ENCODE peak calls at places on chromosomes 11 and 22, in eight cellular contexts. E is anterior cingulate cortex; T is activated CD4-positive, CD25-positive, alpha-beta regulatory T cell treated with anti-CD3 and anti-CD28 coated beads, Interleukin-2, amount 50 U/mL, for 16 hours; F is hypothalamus; U is B cell; L is aorta; S is activated CD4-positive, alpha-beta T cell treated with anti-CD3 and anti-CD28 coated beads for 48 hours; M is HFF-Myc. R is an unnamed sample.

GRCh38 chr11:84524422-84525051 is 1102.6 kb downstream of the DLG2 start:
- DNase-seq in E (no peak), T (no peak), F (no peak), U (no peak), L (no peak), S (no peak), M (no peak), R (no peak)

GRCh38 chr22:20469110-20469855 is 26.3 kb downstream of the KLHL22 start:
- DNase-seq in E (no peak), T (no peak), F (no peak), U (no peak), L (peak; percentile 34), S (no peak), M (no peak), R (no peak)

GRCh38 chr11:12216542-12217422 is 106.4 kb downstream of the MICAL2 start:
- DNase-seq in E (no peak), T (no peak), F (no peak), U (no peak), L (no peak), S (no peak), M (no peak), R (no peak)

GRCh38 chr11:94786264-94787126 is 18.3 kb downstream of the AMOTL1 start:
- DNase-seq in E (no peak), T (no peak), F (no peak), U (no peak), L (no peak), S (no peak), M (no peak), R (no peak)

GRCh38 chr22:20438678-20439492 is 1.3 kb upstream of the SCARF2 start:
- DNase-seq in E (no peak), T (no peak), F (no peak), U (no peak), L (peak; percentile 79), S (no peak), M (no peak), R (no peak)

GRCh38 chr11:108565653-108566052 is 27.9 kb downstream of the EXPH5 start:
- DNase-seq in E (no peak), T (no peak), F (no peak), U (no peak), L (no peak), S (no peak), M (no peak), R (no peak)

GRCh38 chr11:26847459-26847858 is 125.6 kb upstream of the SLC5A12 start:
- DNase-seq in E (no peak), T (no peak), F (no peak), U (no peak), L (no peak), S (no peak), M (no peak), R (no peak)

GRCh38 chr11:69259072-69259471 is 34.9 kb upstream of the MYEOV start:
- DNase-seq in E (no peak), T (no peak), F (no peak), U (no peak), L (no peak), S (no peak), M (no peak), R (no peak)

GRCh38 chr22:44286673-44287072 is 26.1 kb downstream of the SHISAL1 start:
- DNase-seq in E (no peak), T (no peak), F (no peak), U (no peak), L (no peak), S (no peak), M (no peak), R (no peak)

GRCh38 chr11:132342408-132342807 is 972.0 kb downstream of the NTM start:
- DNase-seq in E (no peak), T (no peak), F (no peak), U (no peak), L (no peak), S (no peak), M (no peak), R (no peak)

GRCh38 chr11:6270584-6271246 is 11.1 kb downstream of the CCKBR start:
- DNase-seq in E (no peak), T (no peak), F (no peak), U (no peak), L (no peak), S (no peak), M (no peak), R (no peak)

GRCh38 chr11:26953770-26954392 is 40.0 kb upstream of the FIBIN start:
- DNase-seq in E (no peak), T (no peak), F (no peak), U (no peak), L (no peak), S (no peak), M (no peak), R (no peak)

GRCh38 chr11:133082453-133082781 is 449.9 kb downstream of the OPCML start:
- DNase-seq in E (no peak), T (no peak), F (no peak), U (no peak), L (no peak), S (peak; percentile 26), M (no peak), R (no peak)

GRCh38 chr11:94168882-94169281 is 40.2 kb downstream of the PANX1 start:
- DNase-seq in E (no peak), T (no peak), F (no peak), U (no peak), L (no peak), S (no peak), M (no peak), R (no peak)

GRCh38 chr11:5994791-5995190 is 8.0 kb upstream of the OR52L1 start:
- DNase-seq in E (no peak), T (no peak), F (no peak), U (no peak), L (peak; percentile 69), S (no peak), M (no peak), R (no peak)

R was measured in amygdala.